ENCODE peak calls at places on chromosomes 16 and 17, in seven cellular contexts. One of them, this sample, is unnamed.
A peak's percentile ranks its signal among the peaks of the same experiment; 100 is the strongest.

GRCh38 chr17:58304735-58305486 is 23.7 kb downstream of the TSPOAP1 start:
- DNase-seq in CD8-positive, alpha-beta memory T cell: no peak
- DNase-seq in T-cell: no peak
- DNase-seq in stimulated activated CD8-positive, alpha-beta memory T cell treated with anti-CD3 and anti-CD28 coated beads, Interleukin-2, amount 100 ng/mL, for 1 hour: no peak
- DNase-seq in stimulated activated CD4-positive, alpha-beta T cell treated with anti-CD3 and anti-CD28 coated beads, Interleukin-1b, Interleukin-23, amount 100 ng/mL, for 24 hours: no peak
- DNase-seq in neuronal stem cell: no peak
- DNase-seq in K562: no peak
- DNase-seq in this sample: no peak

GRCh38 chr17:34312080-34312479 is 7.2 kb upstream of the CCL8 start:
- DNase-seq in CD8-positive, alpha-beta memory T cell: no peak
- DNase-seq in T-cell: no peak
- DNase-seq in stimulated activated CD8-positive, alpha-beta memory T cell treated with anti-CD3 and anti-CD28 coated beads, Interleukin-2, amount 100 ng/mL, for 1 hour: no peak
- DNase-seq in stimulated activated CD4-positive, alpha-beta T cell treated with anti-CD3 and anti-CD28 coated beads, Interleukin-1b, Interleukin-23, amount 100 ng/mL, for 24 hours: no peak
- DNase-seq in neuronal stem cell: no peak
- DNase-seq in K562: no peak
- DNase-seq in this sample: no peak

GRCh38 chr17:16415031-16415924 is at the start of gene TRPV2:
- DNase-seq in CD8-positive, alpha-beta memory T cell: peak; percentile 37
- DNase-seq in T-cell: peak; percentile 26
- DNase-seq in stimulated activated CD8-positive, alpha-beta memory T cell treated with anti-CD3 and anti-CD28 coated beads, Interleukin-2, amount 100 ng/mL, for 1 hour: no peak
- DNase-seq in stimulated activated CD4-positive, alpha-beta T cell treated with anti-CD3 and anti-CD28 coated beads, Interleukin-1b, Interleukin-23, amount 100 ng/mL, for 24 hours: no peak
- DNase-seq in neuronal stem cell: no peak
- DNase-seq in K562: peak; percentile 69
- DNase-seq in this sample: peak; percentile 53

GRCh38 chr17:74960739-74961342 is 11.7 kb downstream of the HID1 start:
- DNase-seq in CD8-positive, alpha-beta memory T cell: peak; percentile 12
- DNase-seq in T-cell: no peak
- DNase-seq in stimulated activated CD8-positive, alpha-beta memory T cell treated with anti-CD3 and anti-CD28 coated beads, Interleukin-2, amount 100 ng/mL, for 1 hour: no peak
- DNase-seq in stimulated activated CD4-positive, alpha-beta T cell treated with anti-CD3 and anti-CD28 coated beads, Interleukin-1b, Interleukin-23, amount 100 ng/mL, for 24 hours: no peak
- DNase-seq in neuronal stem cell: no peak
- DNase-seq in K562: peak; percentile 92
- DNase-seq in this sample: peak; percentile 92

GRCh38 chr16:54000361-54000760 is 286.2 kb downstream of the IRX3 start:
- DNase-seq in CD8-positive, alpha-beta memory T cell: no peak
- DNase-seq in T-cell: no peak
- DNase-seq in stimulated activated CD8-positive, alpha-beta memory T cell treated with anti-CD3 and anti-CD28 coated beads, Interleukin-2, amount 100 ng/mL, for 1 hour: no peak
- DNase-seq in stimulated activated CD4-positive, alpha-beta T cell treated with anti-CD3 and anti-CD28 coated beads, Interleukin-1b, Interleukin-23, amount 100 ng/mL, for 24 hours: no peak
- DNase-seq in neuronal stem cell: no peak
- DNase-seq in K562: no peak
- DNase-seq in this sample: no peak

GRCh38 chr16:89102035-89102776 is 8.6 kb downstream of the ACSF3 start:
- DNase-seq in CD8-positive, alpha-beta memory T cell: no peak
- DNase-seq in T-cell: no peak
- DNase-seq in stimulated activated CD8-positive, alpha-beta memory T cell treated with anti-CD3 and anti-CD28 coated beads, Interleukin-2, amount 100 ng/mL, for 1 hour: no peak
- DNase-seq in stimulated activated CD4-positive, alpha-beta T cell treated with anti-CD3 and anti-CD28 coated beads, Interleukin-1b, Interleukin-23, amount 100 ng/mL, for 24 hours: no peak
- DNase-seq in neuronal stem cell: no peak
- DNase-seq in K562: no peak
- DNase-seq in this sample: peak; percentile 91

GRCh38 chr17:8870406-8871040 is 3.0 kb upstream of the PIK3R6 start:
- DNase-seq in CD8-positive, alpha-beta memory T cell: no peak
- DNase-seq in T-cell: no peak
- DNase-seq in stimulated activated CD8-positive, alpha-beta memory T cell treated with anti-CD3 and anti-CD28 coated beads, Interleukin-2, amount 100 ng/mL, for 1 hour: no peak
- DNase-seq in stimulated activated CD4-positive, alpha-beta T cell treated with anti-CD3 and anti-CD28 coated beads, Interleukin-1b, Interleukin-23, amount 100 ng/mL, for 24 hours: no peak
- DNase-seq in neuronal stem cell: no peak
- DNase-seq in K562: no peak
- DNase-seq in this sample: no peak

GRCh38 chr16:68696514-68696913 is 40.6 kb upstream of the CDH1 start:
- DNase-seq in CD8-positive, alpha-beta memory T cell: no peak
- DNase-seq in T-cell: no peak
- DNase-seq in stimulated activated CD8-positive, alpha-beta memory T cell treated with anti-CD3 and anti-CD28 coated beads, Interleukin-2, amount 100 ng/mL, for 1 hour: no peak
- DNase-seq in stimulated activated CD4-positive, alpha-beta T cell treated with anti-CD3 and anti-CD28 coated beads, Interleukin-1b, Interleukin-23, amount 100 ng/mL, for 24 hours: no peak
- DNase-seq in neuronal stem cell: no peak
- DNase-seq in K562: no peak
- DNase-seq in this sample: no peak

GRCh38 chr17:40124279-40125141 is 2.7 kb downstream of the MSL1 start:
- DNase-seq in CD8-positive, alpha-beta memory T cell: no peak
- DNase-seq in T-cell: no peak
- DNase-seq in stimulated activated CD8-positive, alpha-beta memory T cell treated with anti-CD3 and anti-CD28 coated beads, Interleukin-2, amount 100 ng/mL, for 1 hour: no peak
- DNase-seq in stimulated activated CD4-positive, alpha-beta T cell treated with anti-CD3 and anti-CD28 coated beads, Interleukin-1b, Interleukin-23, amount 100 ng/mL, for 24 hours: no peak
- DNase-seq in neuronal stem cell: no peak
- DNase-seq in K562: no peak
- DNase-seq in this sample: no peak

GRCh38 chr17:77011173-77012011 is 129.4 kb upstream of the SEC14L1 start:
- DNase-seq in CD8-positive, alpha-beta memory T cell: peak; percentile 25
- DNase-seq in T-cell: peak; percentile 21
- DNase-seq in stimulated activated CD8-positive, alpha-beta memory T cell treated with anti-CD3 and anti-CD28 coated beads, Interleukin-2, amount 100 ng/mL, for 1 hour: no peak
- DNase-seq in stimulated activated CD4-positive, alpha-beta T cell treated with anti-CD3 and anti-CD28 coated beads, Interleukin-1b, Interleukin-23, amount 100 ng/mL, for 24 hours: peak; percentile 17
- DNase-seq in neuronal stem cell: no peak
- DNase-seq in K562: no peak
- DNase-seq in this sample: no peak

GRCh38 chr17:73613271-73613941 is 30.8 kb downstream of the SDK2 start:
- DNase-seq in CD8-positive, alpha-beta memory T cell: no peak
- DNase-seq in T-cell: no peak
- DNase-seq in stimulated activated CD8-positive, alpha-beta memory T cell treated with anti-CD3 and anti-CD28 coated beads, Interleukin-2, amount 100 ng/mL, for 1 hour: no peak
- DNase-seq in stimulated activated CD4-positive, alpha-beta T cell treated with anti-CD3 and anti-CD28 coated beads, Interleukin-1b, Interleukin-23, amount 100 ng/mL, for 24 hours: no peak
- DNase-seq in neuronal stem cell: peak; percentile 93
- DNase-seq in K562: no peak
- DNase-seq in this sample: peak; percentile 85

GRCh38 chr17:40106760-40107265 is 6.4 kb upstream of the NR1D1 start:
- DNase-seq in CD8-positive, alpha-beta memory T cell: no peak
- DNase-seq in T-cell: no peak
- DNase-seq in stimulated activated CD8-positive, alpha-beta memory T cell treated with anti-CD3 and anti-CD28 coated beads, Interleukin-2, amount 100 ng/mL, for 1 hour: no peak
- DNase-seq in stimulated activated CD4-positive, alpha-beta T cell treated with anti-CD3 and anti-CD28 coated beads, Interleukin-1b, Interleukin-23, amount 100 ng/mL, for 24 hours: no peak
- DNase-seq in neuronal stem cell: no peak
- DNase-seq in K562: no peak
- DNase-seq in this sample: no peak

GRCh38 chr17:11140028-11140427 is 101.0 kb upstream of the SHISA6 start:
- DNase-seq in CD8-positive, alpha-beta memory T cell: no peak
- DNase-seq in T-cell: no peak
- DNase-seq in stimulated activated CD8-positive, alpha-beta memory T cell treated with anti-CD3 and anti-CD28 coated beads, Interleukin-2, amount 100 ng/mL, for 1 hour: no peak
- DNase-seq in stimulated activated CD4-positive, alpha-beta T cell treated with anti-CD3 and anti-CD28 coated beads, Interleukin-1b, Interleukin-23, amount 100 ng/mL, for 24 hours: no peak
- DNase-seq in neuronal stem cell: no peak
- DNase-seq in K562: no peak
- DNase-seq in this sample: no peak

GRCh38 chr17:68204736-68205135 is 43.1 kb upstream of the AMZ2 start:
- DNase-seq in CD8-positive, alpha-beta memory T cell: no peak
- DNase-seq in T-cell: no peak
- DNase-seq in stimulated activated CD8-positive, alpha-beta memory T cell treated with anti-CD3 and anti-CD28 coated beads, Interleukin-2, amount 100 ng/mL, for 1 hour: no peak
- DNase-seq in stimulated activated CD4-positive, alpha-beta T cell treated with anti-CD3 and anti-CD28 coated beads, Interleukin-1b, Interleukin-23, amount 100 ng/mL, for 24 hours: no peak
- DNase-seq in neuronal stem cell: no peak
- DNase-seq in K562: peak; percentile 22
- DNase-seq in this sample: no peak

This sample was measured in ELF-1.